ENCODE peak calls at places on chromosomes 11 and 22, in five cellular contexts. One of them, this sample, is unnamed.

GRCh38 chr11:27161071-27161470 is 120.5 kb downstream of the BBOX1 start:
- DNase-seq in HepG2: no peak
- DNase-seq in K562: no peak
- DNase-seq in A549: no peak
- DNase-seq in WTC11: no peak
- DNase-seq in this sample: no peak

GRCh38 chr22:37509026-37509886 is 10.0 kb downstream of the CARD10 start:
- DNase-seq in WTC11: no peak
- DNase-seq in A549: no peak
- DNase-seq in K562: no peak
- DNase-seq in HepG2: no peak
- DNase-seq in this sample: no peak

GRCh38 chr22:43449205-43449830 is 37.5 kb downstream of the MPPED1 start:
- DNase-seq in WTC11: peak; percentile 32
- DNase-seq in HepG2: no peak
- DNase-seq in A549: no peak
- DNase-seq in K562: peak; percentile 70
- DNase-seq in this sample: no peak

GRCh38 chr11:113213549-113213948 is 100.8 kb upstream of the TTC12 start:
- DNase-seq in K562: no peak
- DNase-seq in A549: no peak
- DNase-seq in WTC11: no peak
- DNase-seq in HepG2: no peak
- DNase-seq in this sample: no peak

GRCh38 chr22:47486569-47487312 is 724.3 kb downstream of the TBC1D22A start:
- DNase-seq in K562: no peak
- DNase-seq in HepG2: no peak
- DNase-seq in A549: no peak
- DNase-seq in WTC11: no peak
- DNase-seq in this sample: no peak

GRCh38 chr22:36577019-36577418 is 48.1 kb upstream of the EIF3D start:
- DNase-seq in WTC11: no peak
- DNase-seq in A549: peak; percentile 68
- DNase-seq in HepG2: peak; percentile 3
- DNase-seq in K562: no peak
- DNase-seq in this sample: no peak

GRCh38 chr11:130785376-130786110 is 130.7 kb downstream of the SNX19 start:
- DNase-seq in HepG2: no peak
- DNase-seq in K562: no peak
- DNase-seq in WTC11: no peak
- DNase-seq in A549: peak; percentile 30
- DNase-seq in this sample: no peak

GRCh38 chr22:44870021-44870420 is 117.6 kb downstream of the ARHGAP8 start:
- DNase-seq in HepG2: no peak
- DNase-seq in WTC11: no peak
- DNase-seq in K562: peak; percentile 49
- DNase-seq in A549: peak; percentile 63
- DNase-seq in this sample: no peak

GRCh38 chr11:4187055-4187988 is 92.7 kb downstream of the RRM1 start:
- DNase-seq in HepG2: peak; percentile 39
- DNase-seq in A549: peak; percentile 80
- DNase-seq in K562: peak; percentile 88
- DNase-seq in WTC11: peak; percentile 93
- DNase-seq in this sample: no peak

GRCh38 chr11:17707833-17708232 is 11.5 kb upstream of the MYOD1 start:
- DNase-seq in HepG2: no peak
- DNase-seq in A549: no peak
- DNase-seq in WTC11: no peak
- DNase-seq in K562: no peak
- DNase-seq in this sample: no peak

GRCh38 chr11:32706985-32707736 is 87.3 kb downstream of the CCDC73 start:
- DNase-seq in HepG2: peak; percentile 37
- DNase-seq in K562: no peak
- DNase-seq in A549: peak; percentile 78
- DNase-seq in WTC11: no peak
- DNase-seq in this sample: peak; percentile 5

GRCh38 chr22:26502688-26503561 is 9.3 kb downstream of the TFIP11 start:
- DNase-seq in A549: peak; percentile 37
- DNase-seq in WTC11: peak; percentile 73
- DNase-seq in HepG2: no peak
- DNase-seq in K562: no peak
- DNase-seq in this sample: no peak

GRCh38 chr22:27670701-27671412 is 130.7 kb downstream of the MN1 start:
- DNase-seq in A549: no peak
- DNase-seq in K562: peak; percentile 79
- DNase-seq in HepG2: peak; percentile 96
- DNase-seq in WTC11: peak; percentile 85
- DNase-seq in this sample: no peak

GRCh38 chr11:23006730-23007129 is 146.5 kb upstream of the CCDC179 start:
- DNase-seq in HepG2: no peak
- DNase-seq in WTC11: no peak
- DNase-seq in K562: no peak
- DNase-seq in A549: no peak
- DNase-seq in this sample: no peak

GRCh38 chr11:6604081-6604626 is 580 bp downstream of the ILK start:
- DNase-seq in K562: peak; percentile 42
- DNase-seq in HepG2: peak; percentile 64
- DNase-seq in WTC11: peak; percentile 34
- DNase-seq in A549: peak; percentile 37
- DNase-seq in this sample: no peak

GRCh38 chr22:27097933-27098332 is 440.5 kb downstream of the MIAT start:
- DNase-seq in HepG2: no peak
- DNase-seq in A549: no peak
- DNase-seq in K562: no peak
- DNase-seq in WTC11: no peak
- DNase-seq in this sample: no peak

GRCh38 chr11:72436667-72437066 is 2.3 kb upstream of the CLPB start:
- DNase-seq in WTC11: no peak
- DNase-seq in HepG2: no peak
- DNase-seq in A549: no peak
- DNase-seq in K562: no peak
- DNase-seq in this sample: no peak

GRCh38 chr11:8090756-8091155 is 9.7 kb downstream of the TUB start:
- DNase-seq in WTC11: peak; percentile 85
- DNase-seq in HepG2: peak; percentile 20
- DNase-seq in A549: peak; percentile 35
- DNase-seq in K562: peak; percentile 46
- DNase-seq in this sample: no peak

GRCh38 chr22:41564563-41564962 is 3.8 kb downstream of the CSDC2 start:
- DNase-seq in A549: no peak
- DNase-seq in WTC11: no peak
- DNase-seq in K562: no peak
- DNase-seq in HepG2: no peak
- DNase-seq in this sample: no peak

GRCh38 chr11:70525006-70525405 is 126.7 kb downstream of the CTTN start:
- DNase-seq in A549: no peak
- DNase-seq in K562: no peak
- DNase-seq in HepG2: no peak
- DNase-seq in WTC11: no peak
- DNase-seq in this sample: no peak

GRCh38 chr11:45500457-45500856 is 165.0 kb downstream of the CHST1 start:
- DNase-seq in WTC11: no peak
- DNase-seq in K562: no peak
- DNase-seq in HepG2: no peak
- DNase-seq in A549: no peak
- DNase-seq in this sample: no peak

DNA sequence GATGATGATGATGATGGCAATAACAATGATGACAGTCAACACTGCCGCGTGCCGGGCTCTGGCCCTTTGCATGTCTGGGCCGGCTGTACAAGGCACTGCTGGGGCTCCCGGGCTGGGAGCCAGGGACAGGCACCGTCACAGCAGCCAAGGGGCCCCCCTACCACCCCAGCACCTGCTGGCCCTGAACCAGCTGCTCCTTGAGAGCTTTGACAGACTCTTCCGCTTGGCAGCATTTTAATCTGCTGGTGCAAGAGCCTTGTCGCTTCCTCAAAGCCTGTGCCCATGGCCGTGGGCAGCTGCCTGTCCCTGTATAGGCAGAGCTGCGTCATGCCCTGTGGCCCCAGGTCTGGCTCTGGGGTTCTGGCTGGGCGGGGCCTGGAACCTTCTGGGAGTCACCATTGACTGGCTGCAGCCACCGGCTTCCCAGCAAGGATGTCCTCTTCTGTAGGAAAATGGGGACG is 12.9 kb upstream of the MUC6 start:
- DNase-seq in HepG2: no peak
- DNase-seq in A549: no peak
- DNase-seq in WTC11: no peak
- DNase-seq in K562: no peak
- DNase-seq in this sample: no peak
- TF ChIP-seq ESRRA in HepG2: no peak
- TF ChIP-seq ESRRA in A549: no peak
- TF ChIP-seq ESRRA in WTC11: no peak
- TF ChIP-seq ESRRA in K562: no peak
- TF ChIP-seq ESRRA in this sample: no peak

DNA sequence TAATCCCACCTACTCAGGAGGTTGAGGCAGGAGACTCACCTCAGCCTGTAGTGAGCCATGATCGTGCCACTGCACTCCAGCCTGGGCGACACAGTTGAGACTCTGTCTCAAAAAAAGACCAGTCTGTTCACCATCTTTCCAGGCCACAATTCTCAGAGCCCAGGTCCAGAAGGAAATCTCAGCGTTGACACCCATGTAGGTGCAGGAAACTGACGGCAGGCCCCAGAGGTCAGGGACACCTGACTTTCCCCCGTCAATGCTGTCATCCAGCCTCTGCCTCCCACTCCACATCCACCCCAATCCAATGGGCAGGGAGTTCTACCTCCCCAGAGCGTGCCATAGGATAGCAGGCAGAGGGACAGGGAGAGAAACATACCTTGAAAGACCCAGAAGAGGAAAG is 5.9 kb upstream of the GRK2 start:
- DNase-seq in HepG2: no peak
- DNase-seq in A549: no peak
- DNase-seq in K562: no peak
- DNase-seq in WTC11: no peak
- DNase-seq in this sample: no peak
- TF ChIP-seq ESRRA in HepG2: no peak
- TF ChIP-seq ESRRA in A549: no peak
- TF ChIP-seq ESRRA in K562: no peak
- TF ChIP-seq ESRRA in WTC11: no peak
- TF ChIP-seq ESRRA in this sample: no peak

DNA sequence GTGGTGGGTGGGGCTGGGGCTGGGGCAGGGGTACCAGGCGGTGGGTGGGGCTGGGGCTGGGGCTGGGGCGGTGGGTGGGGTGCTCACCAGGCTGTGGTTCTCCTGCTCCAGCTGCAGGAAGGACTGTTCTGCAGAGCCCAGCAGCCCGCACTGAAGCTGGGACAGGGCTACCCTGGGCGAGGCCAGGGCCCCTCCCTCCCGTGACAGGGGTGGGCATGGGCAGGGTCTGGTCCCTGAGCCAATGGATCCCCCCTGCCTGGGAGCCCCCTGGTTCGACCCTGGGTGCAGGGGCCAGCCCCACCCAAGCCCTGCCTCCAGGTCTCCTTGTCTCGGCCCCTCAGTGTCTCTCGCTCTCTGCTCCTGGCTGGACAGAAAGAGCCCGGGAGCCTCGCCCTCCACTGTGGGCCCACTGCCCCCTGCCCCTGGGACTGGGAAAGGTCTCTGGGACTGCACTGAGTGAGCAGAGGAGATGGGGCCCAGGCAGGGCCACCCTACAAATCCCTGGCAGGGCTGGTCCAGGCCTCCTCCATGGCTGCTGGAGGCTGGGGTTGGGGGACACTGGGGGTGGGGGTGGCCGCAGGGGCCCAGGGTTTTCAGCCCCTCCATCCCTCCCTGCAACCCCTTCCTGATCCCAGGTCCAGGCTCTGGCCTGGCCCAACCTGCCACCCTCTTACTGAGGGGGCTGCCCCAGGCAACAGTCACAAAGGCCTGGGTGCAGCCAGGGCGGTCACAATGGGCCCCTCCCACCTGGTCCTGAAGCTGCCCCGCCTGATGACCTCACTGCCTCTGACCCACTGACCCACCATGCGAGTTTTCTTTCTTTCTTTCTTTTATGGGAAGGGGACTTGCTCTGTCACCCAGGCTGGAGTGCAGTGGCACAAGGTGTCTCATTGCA is at the start of gene CCDC188:
- DNase-seq in WTC11: no peak
- DNase-seq in HepG2: no peak
- DNase-seq in K562: no peak
- DNase-seq in A549: no peak
- DNase-seq in this sample: no peak
- TF ChIP-seq ESRRA in WTC11: no peak
- TF ChIP-seq ESRRA in HepG2: no peak
- TF ChIP-seq ESRRA in K562: no peak
- TF ChIP-seq ESRRA in A549: no peak
- TF ChIP-seq ESRRA in this sample: no peak

GRCh38 chr11:64225608-64226506 is at the start of the genes NUDT22 and TRPT1:
- DNase-seq in K562: peak; percentile 87
- DNase-seq in HepG2: peak; percentile 77
- DNase-seq in WTC11: peak; percentile 89
- DNase-seq in A549: peak; percentile 80
- DNase-seq in this sample: no peak
- TF ChIP-seq ESRRA in K562: peak; percentile 52
- TF ChIP-seq ESRRA in HepG2: peak; percentile 56
- TF ChIP-seq ESRRA in WTC11: peak; percentile 77
- TF ChIP-seq ESRRA in A549: peak; percentile 1
- TF ChIP-seq ESRRA in this sample: no peak

GRCh38 chr11:35009191-35009940 is 92.9 kb downstream of the PDHX start:
- DNase-seq in WTC11: no peak
- DNase-seq in A549: peak; percentile 92
- DNase-seq in K562: no peak
- DNase-seq in HepG2: peak; percentile 44
- DNase-seq in this sample: no peak

GRCh38 chr11:35003658-35004057 is 87.2 kb downstream of the PDHX start:
- DNase-seq in A549: no peak
- DNase-seq in WTC11: no peak
- DNase-seq in K562: no peak
- DNase-seq in HepG2: no peak
- DNase-seq in this sample: no peak

GRCh38 chr11:35007277-35007676 is 90.9 kb downstream of the PDHX start:
- DNase-seq in WTC11: no peak
- DNase-seq in K562: no peak
- DNase-seq in A549: no peak
- DNase-seq in HepG2: no peak
- DNase-seq in this sample: peak; percentile 80

GRCh38 chr11:35005156-35005780 is 88.8 kb downstream of the PDHX start:
- DNase-seq in K562: no peak
- DNase-seq in HepG2: no peak
- DNase-seq in A549: peak; percentile 19
- DNase-seq in WTC11: no peak
- DNase-seq in this sample: no peak

DNA sequence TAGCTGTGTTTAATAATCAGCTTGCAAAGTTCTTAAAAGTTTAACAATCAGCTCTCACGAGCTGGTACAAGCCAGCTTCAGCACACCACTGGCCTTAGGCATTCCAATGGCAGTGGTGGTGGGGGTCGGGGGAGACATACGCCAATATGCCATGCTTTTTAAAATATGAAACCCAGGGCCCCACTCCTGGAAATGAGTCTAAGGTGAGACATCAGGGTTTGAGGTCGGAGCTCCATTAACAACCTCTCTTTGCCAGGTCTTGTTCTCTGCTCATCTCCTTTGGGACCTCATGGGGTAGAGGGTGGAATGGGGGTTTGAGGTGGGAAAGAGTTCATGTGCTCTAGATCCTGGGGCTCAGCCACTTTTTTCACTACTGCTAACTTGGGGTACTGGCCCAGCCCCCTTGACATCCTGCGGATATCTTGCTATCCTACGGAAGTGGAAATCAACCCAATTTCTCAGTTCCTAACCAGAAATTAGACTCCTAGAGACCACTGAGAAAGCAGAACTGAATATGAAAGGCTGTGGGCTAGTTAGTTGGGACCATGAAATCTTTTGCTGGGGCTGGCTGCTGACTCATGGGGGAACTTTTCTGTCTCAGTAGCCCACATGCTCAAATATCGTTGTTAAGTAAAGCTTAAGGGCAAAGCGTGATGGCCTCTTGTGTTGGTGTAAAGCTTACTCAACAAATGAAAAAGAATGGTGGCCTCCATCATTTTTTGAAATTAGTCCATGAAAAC is 90.1 kb downstream of the PDHX start:
- DNase-seq in K562: no peak
- DNase-seq in HepG2: no peak
- DNase-seq in A549: no peak
- DNase-seq in WTC11: no peak
- DNase-seq in this sample: peak; percentile 95
- TF ChIP-seq ESRRA in K562: no peak
- TF ChIP-seq ESRRA in HepG2: no peak
- TF ChIP-seq ESRRA in A549: no peak
- TF ChIP-seq ESRRA in WTC11: no peak
- TF ChIP-seq ESRRA in this sample: no peak

This sample was measured in GM12878.